ENCODE peak calls at places on chromosomes 13 and 19, in seven cellular contexts. One of them, this sample, is unnamed.

GRCh38 chr19:50377051-50377441 is 789 bp downstream of the NR1H2 start:
- DNase-seq in tibial nerve: no peak
- DNase-seq in transverse colon: peak
- DNase-seq in breast epithelium: no peak
- DNase-seq in AG04450: no peak
- DNase-seq in testis: peak
- DNase-seq in neural progenitor cell: no peak
- DNase-seq in this sample: no peak

GRCh38 chr13:68439821-68440220 is 1209.7 kb upstream of the PCDH9 start:
- DNase-seq in tibial nerve: no peak
- DNase-seq in transverse colon: no peak
- DNase-seq in breast epithelium: no peak
- DNase-seq in AG04450: no peak
- DNase-seq in testis: no peak
- DNase-seq in neural progenitor cell: no peak
- DNase-seq in this sample: no peak

GRCh38 chr13:42548731-42549554 is 25.0 kb upstream of the TNFSF11 start:
- DNase-seq in tibial nerve: no peak
- DNase-seq in transverse colon: peak
- DNase-seq in breast epithelium: no peak
- DNase-seq in AG04450: no peak
- DNase-seq in testis: no peak
- DNase-seq in neural progenitor cell: no peak
- DNase-seq in this sample: peak

GRCh38 chr13:44904982-44905381 is 84.3 kb downstream of the NUFIP1 start:
- DNase-seq in tibial nerve: peak
- DNase-seq in transverse colon: peak
- DNase-seq in breast epithelium: no peak
- DNase-seq in AG04450: peak
- DNase-seq in testis: peak
- DNase-seq in neural progenitor cell: no peak
- DNase-seq in this sample: no peak

GRCh38 chr13:95497307-95497943 is 55.1 kb upstream of the CLDN10 start:
- DNase-seq in tibial nerve: no peak
- DNase-seq in transverse colon: no peak
- DNase-seq in breast epithelium: no peak
- DNase-seq in AG04450: no peak
- DNase-seq in testis: no peak
- DNase-seq in neural progenitor cell: no peak
- DNase-seq in this sample: no peak

GRCh38 chr19:17246681-17247425 is 1.1 kb upstream of the NR2F6 start:
- DNase-seq in tibial nerve: peak
- DNase-seq in transverse colon: peak
- DNase-seq in breast epithelium: no peak
- DNase-seq in AG04450: no peak
- DNase-seq in testis: peak
- DNase-seq in neural progenitor cell: no peak
- DNase-seq in this sample: no peak

GRCh38 chr13:81048026-81048461 is 707.1 kb upstream of the SPRY2 start:
- DNase-seq in tibial nerve: no peak
- DNase-seq in transverse colon: no peak
- DNase-seq in breast epithelium: no peak
- DNase-seq in AG04450: no peak
- DNase-seq in testis: no peak
- DNase-seq in neural progenitor cell: no peak
- DNase-seq in this sample: no peak

GRCh38 chr13:44249439-44249838 is 124.2 kb upstream of the SERP2 start:
- DNase-seq in tibial nerve: peak
- DNase-seq in transverse colon: peak
- DNase-seq in breast epithelium: peak
- DNase-seq in AG04450: peak
- DNase-seq in testis: peak
- DNase-seq in neural progenitor cell: no peak
- DNase-seq in this sample: peak

DNA sequence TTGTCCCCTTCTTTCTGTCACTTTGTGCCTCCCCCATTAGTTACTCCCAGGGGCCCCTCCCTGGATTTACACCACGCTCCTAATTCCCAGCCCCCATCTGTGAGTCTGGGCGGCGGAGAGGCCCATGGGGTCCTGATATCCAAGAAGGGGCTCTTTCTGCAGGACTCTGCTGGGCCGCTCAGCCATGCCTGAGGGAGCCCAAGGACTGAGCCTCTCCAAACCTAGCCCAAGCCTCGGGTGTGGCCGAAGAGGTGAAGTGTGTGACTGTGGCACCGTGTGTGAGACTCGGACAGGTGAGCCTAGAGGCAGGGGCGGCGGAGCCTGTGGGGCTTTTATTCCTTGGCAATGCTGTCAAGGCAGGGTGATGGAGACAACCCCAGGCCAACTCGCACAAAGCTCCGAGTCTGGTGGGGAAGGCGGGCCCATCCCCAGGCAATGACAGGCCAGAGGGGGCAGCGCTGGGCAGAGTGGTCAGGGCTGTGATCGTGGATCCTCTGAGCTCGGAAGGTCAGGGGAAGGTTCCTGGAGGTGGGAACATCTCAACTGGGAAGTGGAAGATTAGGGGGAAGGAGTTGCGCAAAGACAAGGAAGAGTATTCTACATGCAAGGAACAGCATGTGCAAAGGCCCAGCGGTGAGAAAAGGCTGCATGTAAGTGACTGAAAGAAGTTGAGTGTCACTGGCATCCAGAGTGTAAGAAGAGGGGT is 1.6 kb downstream of the PLEKHG2 start:
- DNase-seq in tibial nerve: no peak
- DNase-seq in transverse colon: peak
- DNase-seq in breast epithelium: no peak
- DNase-seq in AG04450: no peak
- DNase-seq in testis: no peak
- DNase-seq in neural progenitor cell: peak
- DNase-seq in this sample: peak
- TF ChIP-seq CTCF in tibial nerve: no peak
- TF ChIP-seq CTCF in transverse colon: no peak
- TF ChIP-seq CTCF in breast epithelium: no peak
- TF ChIP-seq CTCF in AG04450: peak
- TF ChIP-seq CTCF in testis: no peak
- TF ChIP-seq CTCF in neural progenitor cell: peak
- TF ChIP-seq CTCF in this sample: no peak

GRCh38 chr19:3161453-3161852 is 17.1 kb upstream of the S1PR4 start:
- DNase-seq in tibial nerve: no peak
- DNase-seq in transverse colon: no peak
- DNase-seq in breast epithelium: no peak
- DNase-seq in AG04450: no peak
- DNase-seq in testis: no peak
- DNase-seq in neural progenitor cell: no peak
- DNase-seq in this sample: no peak

GRCh38 chr19:3159565-3159964 is 19.0 kb upstream of the S1PR4 start:
- DNase-seq in tibial nerve: no peak
- DNase-seq in transverse colon: no peak
- DNase-seq in breast epithelium: no peak
- DNase-seq in AG04450: no peak
- DNase-seq in testis: no peak
- DNase-seq in neural progenitor cell: no peak
- DNase-seq in this sample: no peak

GRCh38 chr19:3157096-3157845 is 21.3 kb upstream of the S1PR4 start:
- DNase-seq in tibial nerve: no peak
- DNase-seq in transverse colon: no peak
- DNase-seq in breast epithelium: no peak
- DNase-seq in AG04450: no peak
- DNase-seq in testis: no peak
- DNase-seq in neural progenitor cell: no peak
- DNase-seq in this sample: peak

GRCh38 chr19:3162418-3163229 is 15.9 kb upstream of the S1PR4 start:
- DNase-seq in tibial nerve: no peak
- DNase-seq in transverse colon: no peak
- DNase-seq in breast epithelium: no peak
- DNase-seq in AG04450: no peak
- DNase-seq in testis: peak
- DNase-seq in neural progenitor cell: no peak
- DNase-seq in this sample: no peak

DNA sequence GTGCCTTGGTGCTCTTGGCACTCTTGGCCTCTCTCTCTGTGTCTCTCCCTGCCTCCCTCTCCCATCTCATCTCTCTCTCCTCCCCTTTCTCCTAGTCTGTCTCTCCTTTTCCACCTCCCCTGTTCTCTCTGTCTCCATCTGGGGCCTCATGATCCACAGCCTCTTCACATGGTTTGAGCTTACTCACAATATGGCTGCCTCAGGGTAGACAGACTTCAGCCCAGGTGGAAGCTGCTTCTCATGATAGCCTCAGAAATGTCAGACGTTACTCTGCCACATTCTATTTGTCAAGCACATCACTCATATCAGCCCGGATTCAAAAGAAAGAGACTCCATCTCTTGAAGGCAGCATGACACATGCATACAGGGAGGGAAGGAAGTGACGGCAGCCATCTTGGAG is 18.4 kb upstream of the S1PR4 start:
- DNase-seq in tibial nerve: no peak
- DNase-seq in transverse colon: no peak
- DNase-seq in breast epithelium: no peak
- DNase-seq in AG04450: no peak
- DNase-seq in testis: no peak
- DNase-seq in neural progenitor cell: no peak
- DNase-seq in this sample: no peak
- H3K27ac ChIP-seq in tibial nerve: no peak
- H3K27ac ChIP-seq in transverse colon: no peak
- H3K27ac ChIP-seq in breast epithelium: no peak
- H3K27ac ChIP-seq in AG04450: no peak
- H3K27ac ChIP-seq in testis: no peak
- H3K27ac ChIP-seq in neural progenitor cell: no peak
- H3K27ac ChIP-seq in this sample: no peak

DNA sequence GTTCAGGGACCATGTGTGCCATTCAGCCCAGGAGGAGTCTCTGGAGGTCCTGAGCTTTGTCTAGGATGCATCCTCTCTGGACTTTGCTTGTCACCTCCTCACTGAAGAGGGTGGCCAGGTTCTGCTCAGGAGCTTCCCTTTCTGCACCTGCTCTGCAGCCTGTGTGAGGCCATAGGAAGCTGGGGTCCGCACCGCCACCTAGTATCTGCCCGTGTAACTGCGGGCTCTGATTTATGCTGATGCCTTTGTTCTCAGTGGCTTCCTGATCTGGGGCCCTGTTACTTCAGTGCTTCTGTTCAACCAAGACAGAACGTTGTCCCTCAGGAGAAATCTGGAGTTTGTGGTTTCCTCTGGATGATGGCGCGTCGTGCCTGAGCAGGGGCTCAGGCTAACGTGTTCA is 15.5 kb downstream of the ZNF610 start:
- DNase-seq in tibial nerve: no peak
- DNase-seq in transverse colon: no peak
- DNase-seq in breast epithelium: no peak
- DNase-seq in AG04450: no peak
- DNase-seq in testis: no peak
- DNase-seq in neural progenitor cell: peak
- DNase-seq in this sample: no peak
- TF ChIP-seq CTCF in tibial nerve: no peak
- TF ChIP-seq CTCF in transverse colon: no peak
- TF ChIP-seq CTCF in breast epithelium: no peak
- TF ChIP-seq CTCF in AG04450: no peak
- TF ChIP-seq CTCF in testis: no peak
- TF ChIP-seq CTCF in neural progenitor cell: peak
- TF ChIP-seq CTCF in this sample: no peak

DNA sequence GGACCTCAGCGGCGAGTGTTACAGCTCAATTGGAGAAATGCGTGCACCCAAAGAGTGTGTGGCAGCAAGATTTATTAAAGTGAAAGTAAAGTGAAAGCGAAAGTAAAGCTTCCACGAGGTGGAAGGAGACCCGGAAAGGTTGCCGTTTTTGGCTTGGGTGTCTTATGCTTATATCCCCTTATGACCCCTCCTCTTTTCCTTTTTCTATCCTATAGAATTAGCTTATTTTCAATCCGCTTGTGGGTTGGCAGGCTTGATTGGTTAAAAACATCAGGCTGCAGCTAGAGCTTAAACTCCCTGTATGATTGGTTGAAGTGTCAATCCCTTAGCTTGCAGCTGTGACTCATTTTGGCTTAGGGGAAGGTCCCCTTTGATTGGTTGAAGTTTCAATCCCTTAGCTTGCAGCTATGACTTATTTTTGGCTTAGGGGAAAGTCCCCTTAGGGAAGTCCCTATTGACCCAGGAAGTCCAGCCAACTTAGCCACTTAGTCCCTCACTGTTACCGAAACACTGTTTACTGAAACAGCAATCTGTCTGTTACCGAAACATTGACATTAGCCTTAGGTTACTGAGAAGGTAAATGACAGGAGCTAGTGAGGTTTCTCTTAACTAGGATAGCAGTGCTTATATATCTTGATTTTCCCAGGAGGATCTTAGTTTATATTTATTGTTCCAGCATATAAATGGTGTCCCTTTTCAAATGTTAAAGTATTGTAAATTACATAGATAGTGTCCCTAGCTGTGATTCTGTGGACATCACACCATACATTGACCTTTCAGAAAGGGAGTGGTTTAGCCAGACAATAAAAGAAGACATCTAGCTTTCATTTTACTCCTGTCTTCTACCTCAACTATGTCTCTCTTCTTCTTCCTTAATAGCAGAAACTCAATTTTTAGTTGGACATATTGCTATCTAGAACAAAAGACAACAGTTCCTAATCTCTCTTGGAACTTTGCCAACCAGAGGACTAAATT is 575.8 kb downstream of the DACH1 start:
- DNase-seq in tibial nerve: no peak
- DNase-seq in transverse colon: peak
- DNase-seq in breast epithelium: no peak
- DNase-seq in AG04450: no peak
- DNase-seq in testis: peak
- DNase-seq in neural progenitor cell: no peak
- DNase-seq in this sample: no peak
- H3K27ac ChIP-seq in tibial nerve: no peak
- H3K27ac ChIP-seq in transverse colon: peak
- H3K27ac ChIP-seq in breast epithelium: peak
- H3K27ac ChIP-seq in AG04450: no peak
- H3K27ac ChIP-seq in testis: no peak
- H3K27ac ChIP-seq in neural progenitor cell: no peak
- H3K27ac ChIP-seq in this sample: no peak

DNA sequence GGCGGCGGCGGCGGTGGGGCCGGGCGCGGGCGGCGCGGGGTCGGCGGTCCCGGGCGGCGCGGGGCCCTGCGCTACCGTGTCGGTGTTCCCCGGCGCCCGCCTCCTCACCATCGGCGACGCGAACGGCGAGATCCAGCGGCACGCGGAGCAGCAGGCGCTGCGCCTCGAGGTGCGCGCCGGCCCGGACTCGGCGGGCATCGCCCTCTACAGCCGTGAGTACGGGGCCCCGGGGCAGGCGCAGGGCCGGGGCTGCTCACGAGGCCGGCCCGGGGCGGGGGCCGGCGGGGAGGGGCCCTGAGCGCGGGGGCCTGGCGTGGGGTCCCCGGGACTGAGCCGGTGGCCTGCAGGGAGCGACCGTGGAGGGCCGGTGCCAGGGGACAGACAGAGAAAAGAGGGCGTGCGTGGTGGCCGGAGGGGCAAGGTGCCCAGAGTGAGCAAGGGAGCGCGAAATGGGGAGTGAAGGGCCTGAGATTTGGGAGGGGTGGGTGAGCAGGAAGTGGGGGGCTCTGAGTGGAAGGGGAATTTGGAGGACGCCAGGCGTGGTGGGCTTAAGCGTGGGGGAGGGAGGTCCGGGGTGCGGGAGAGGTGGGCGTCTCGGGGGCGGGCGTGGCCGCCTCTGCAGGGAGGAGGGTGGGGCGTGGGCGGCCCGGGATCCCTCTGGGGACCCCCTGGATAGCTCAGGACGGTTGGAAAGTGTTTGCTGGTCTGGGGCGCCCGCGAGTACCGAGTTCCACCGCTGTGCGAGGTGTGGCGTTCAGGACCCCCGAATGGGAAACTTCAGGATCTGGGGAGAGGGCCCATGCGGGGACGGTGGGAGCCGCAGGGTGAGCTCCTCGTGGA is 578 bp downstream of the CARM1 start:
- DNase-seq in tibial nerve: no peak
- DNase-seq in transverse colon: peak
- DNase-seq in breast epithelium: no peak
- DNase-seq in AG04450: no peak
- DNase-seq in testis: peak
- DNase-seq in neural progenitor cell: peak
- DNase-seq in this sample: peak
- TF ChIP-seq CTCF in tibial nerve: no peak
- TF ChIP-seq CTCF in transverse colon: peak
- TF ChIP-seq CTCF in breast epithelium: no peak
- TF ChIP-seq CTCF in AG04450: peak
- TF ChIP-seq CTCF in testis: peak
- TF ChIP-seq CTCF in neural progenitor cell: peak
- TF ChIP-seq CTCF in this sample: peak